ENCODE peak calls at places on chromosomes 2 and 18, in four cellular contexts. Z, J, I and Q are unnamed samples.

GRCh38 chr18:3411854-3412268 is 38.1 kb upstream of the TGIF1 start:
- DNase-seq in J (no peak), Z (peak), I (no peak), Q (no peak)

GRCh38 chr2:227241005-227241404 is 76.6 kb downstream of the COL4A3 start:
- DNase-seq in Z (no peak), J (no peak), I (no peak), Q (no peak)

GRCh38 chr18:32349728-32350395 is 120.8 kb downstream of the GAREM1 start:
- DNase-seq in I (peak), J (no peak), Z (no peak), Q (no peak)

GRCh38 chr2:238926761-238927611 is 79.1 kb downstream of the TWIST2 start:
- DNase-seq in I (no peak), Z (no peak), J (no peak), Q (no peak)

GRCh38 chr2:165898381-165898780 is 55.2 kb downstream of the TTC21B start:
- DNase-seq in Z (no peak), I (no peak), J (no peak), Q (no peak)

GRCh38 chr2:10220516-10221391 is 82.0 kb upstream of the HPCAL1 start:
- DNase-seq in I (no peak), J (no peak), Z (no peak), Q (no peak)

GRCh38 chr2:204544961-204545860 is at the start of gene PARD3B:
- DNase-seq in J (peak), I (no peak), Z (peak), Q (peak)

GRCh38 chr2:232501794-232502499 is 14.3 kb upstream of the ECEL1 start:
- DNase-seq in Z (no peak), I (no peak), J (no peak), Q (no peak)

GRCh38 chr2:83686863-83687262 is 772.2 kb downstream of the SUCLG1 start:
- DNase-seq in Z (no peak), J (no peak), I (no peak), Q (no peak)

GRCh38 chr2:101388232-101388631 is 929 bp upstream of the CREG2 start:
- DNase-seq in I (no peak), J (no peak), Z (no peak), Q (no peak)

GRCh38 chr18:10950876-10951630 is 198.3 kb downstream of the PIEZO2 start:
- DNase-seq in J (no peak), I (no peak), Z (no peak), Q (no peak)

GRCh38 chr2:101698419-101699190 is 1.1 kb downstream of the MAP4K4 start:
- DNase-seq in I (no peak), Z (no peak), J (no peak), Q (peak)

GRCh38 chr2:233822101-233822771 is 32.1 kb downstream of the HJURP start:
- DNase-seq in I (no peak), Z (no peak), J (no peak), Q (no peak)

GRCh38 chr18:33440384-33441043 is at the start of gene CCDC178:
- DNase-seq in I (no peak), J (no peak), Z (no peak), Q (no peak)

GRCh38 chr2:62199392-62200125 is 3.6 kb downstream of the B3GNT2 start:
- DNase-seq in J (no peak), Z (no peak), I (no peak), Q (no peak)

GRCh38 chr18:75249672-75250470 is 39.3 kb downstream of the TSHZ1 start:
- DNase-seq in Z (no peak), J (no peak), I (no peak), Q (peak)

GRCh38 chr2:231483398-231484329 is 19.4 kb upstream of the NCL start:
- DNase-seq in J (no peak), Z (peak), I (no peak), Q (no peak)

GRCh38 chr18:23320709-23321236 is 132.3 kb upstream of the RIOK3 start:
- DNase-seq in Z (no peak), I (no peak), J (no peak), Q (no peak)

GRCh38 chr2:178860551-178860950 is 53.3 kb upstream of the TTN start:
- DNase-seq in J (no peak), Z (no peak), I (no peak), Q (no peak)

GRCh38 chr18:34718610-34719009 is 8.5 kb downstream of the DTNA start:
- DNase-seq in J (no peak), Z (no peak), I (no peak), Q (no peak)

GRCh38 chr2:156110890-156111289 is 221.6 kb downstream of the NR4A2 start:
- DNase-seq in Z (peak), J (peak), I (no peak), Q (peak)

GRCh38 chr2:65367517-65367916 is 64.9 kb downstream of the SPRED2 start:
- DNase-seq in I (peak), Z (no peak), J (no peak), Q (no peak)

GRCh38 chr2:4507706-4508105 is 804.3 kb downstream of the DCDC2C start:
- DNase-seq in Z (no peak), J (no peak), I (no peak), Q (no peak)

GRCh38 chr2:55239656-55240222 is 7.3 kb downstream of the RPS27A start:
- DNase-seq in Z (no peak), J (no peak), I (no peak), Q (no peak)

GRCh38 chr18:79756143-79756500 is 41.6 kb upstream of the KCNG2 start:
- DNase-seq in I (no peak), J (no peak), Z (no peak), Q (no peak)

GRCh38 chr18:55031164-55031563 is 71.9 kb upstream of the CCDC68 start:
- DNase-seq in I (no peak), J (no peak), Z (no peak), Q (no peak)

GRCh38 chr2:46942143-46942526 is 26.5 kb upstream of the MCFD2 start:
- DNase-seq in I (no peak), J (no peak), Z (peak), Q (peak)

GRCh38 chr2:54606393-54606973 is 117.0 kb upstream of the EML6 start:
- DNase-seq in J (no peak), I (no peak), Z (no peak), Q (no peak)

GRCh38 chr18:1929720-1930119 is 641.6 kb downstream of the METTL4 start:
- DNase-seq in Z (no peak), J (no peak), I (no peak), Q (no peak)

GRCh38 chr2:210318891-210319290 is 3.9 kb upstream of the MYL1 start:
- DNase-seq in Z (no peak), J (no peak), I (no peak), Q (no peak)

GRCh38 chr18:63518178-63519012 is 23.8 kb upstream of the SERPINB12 start:
- DNase-seq in J (peak), I (peak), Z (peak), Q (peak)

GRCh38 chr2:88209526-88210131 is 39.5 kb downstream of the THNSL2 start:
- DNase-seq in I (no peak), Z (no peak), J (no peak), Q (no peak)

GRCh38 chr2:196176142-196176738 is 4.9 kb upstream of the STK17B start:
- DNase-seq in Z (peak), I (no peak), J (peak), Q (peak)

GRCh38 chr2:203909946-203910476 is 26.6 kb upstream of the ICOS start:
- DNase-seq in J (no peak), I (no peak), Z (no peak), Q (no peak)